ENCODE peak calls at places on chromosomes 5 and 9, in four cellular contexts. N is HuH-7.5; S is activated CD4-positive, alpha-beta T cell treated with anti-CD3 and anti-CD28 coated beads for 4 hours; J is NCI-H774. F is an unnamed sample.
A peak's percentile ranks its signal among the peaks of the same experiment; 100 is the strongest.

GRCh38 chr9:73038613-73039012 is 85.8 kb upstream of the ALDH1A1 start:
- DNase-seq in N (no peak), J (no peak), S (no peak), F (peak; percentile 50)

GRCh38 chr5:1007681-1008450 is 736 bp upstream of the NKD2 start:
- DNase-seq in N (no peak), S (no peak), J (no peak), F (peak; percentile 44)

GRCh38 chr5:93894471-93895354 is 153.3 kb upstream of the POU5F2 start:
- DNase-seq in S (no peak), J (peak; percentile 31), N (no peak), F (no peak)

GRCh38 chr5:65156933-65157332 is 324.8 kb downstream of the ADAMTS6 start:
- DNase-seq in S (no peak), N (no peak), J (no peak), F (no peak)

GRCh38 chr5:143316337-143316736 is 87.1 kb downstream of the NR3C1 start:
- DNase-seq in S (no peak), N (no peak), J (no peak), F (no peak)

GRCh38 chr5:174235993-174236528 is 190.6 kb downstream of the NSG2 start:
- DNase-seq in N (no peak), S (no peak), J (no peak), F (no peak)

GRCh38 chr5:56270058-56270457 is 36.9 kb upstream of the ANKRD55 start:
- DNase-seq in S (no peak), J (no peak), N (no peak), F (no peak)

GRCh38 chr9:36935768-36936497 is 98.1 kb downstream of the PAX5 start:
- DNase-seq in S (no peak), N (no peak), J (no peak), F (peak; percentile 41)

GRCh38 chr9:99731950-99732349 is 89.7 kb upstream of the NR4A3 start:
- DNase-seq in S (no peak), N (no peak), J (no peak), F (peak; percentile 53)

GRCh38 chr9:33782395-33783152 is 12.8 kb upstream of the PRSS3 start:
- DNase-seq in J (no peak), N (no peak), S (no peak), F (no peak)

GRCh38 chr5:5881294-5881693 is 458.8 kb downstream of the ICE1 start:
- DNase-seq in N (no peak), J (peak; percentile 62), S (no peak), F (peak; percentile 91)

GRCh38 chr5:179380211-179381035 is 35.2 kb upstream of the ADAMTS2 start:
- DNase-seq in N (no peak), J (no peak), S (no peak), F (peak; percentile 38)

GRCh38 chr5:141654298-141654697 is 3.1 kb upstream of the FCHSD1 start:
- DNase-seq in S (no peak), J (no peak), N (no peak), F (no peak)

GRCh38 chr9:131668439-131669233 is 71.2 kb downstream of the RAPGEF1 start:
- DNase-seq in N (peak; percentile 50), J (no peak), S (peak; percentile 69), F (peak; percentile 63)

GRCh38 chr5:90767710-90768109 is 209.1 kb downstream of the ADGRV1 start:
- DNase-seq in S (no peak), J (no peak), N (no peak), F (no peak)

GRCh38 chr9:138104251-138105122 is 226.9 kb downstream of the CACNA1B start:
- DNase-seq in J (no peak), N (no peak), S (no peak), F (peak; percentile 56)

GRCh38 chr9:113566011-113566711 is 102.6 kb downstream of the RGS3 start:
- DNase-seq in N (no peak), S (no peak), J (no peak), F (peak; percentile 33)

GRCh38 chr9:33506626-33507370 is 17.3 kb upstream of the ANKRD18B start:
- DNase-seq in S (no peak), N (no peak), J (no peak), F (no peak)